ENCODE peak calls at places on chromosome 15, in five cellular contexts. X, D, K, A and E are unnamed samples.

GRCh38 chr15:61479601-61480000 is 250.5 kb upstream of the RORA start:
- DNase-seq in K (no peak), A (peak), X (no peak), D (no peak), E (no peak)

GRCh38 chr15:35603298-35603697 is 57.3 kb upstream of the DPH6 start:
- DNase-seq in D (no peak), A (peak), X (peak), K (no peak), E (no peak)

GRCh38 chr15:39580117-39580629 is 706 bp upstream of the THBS1 start:
- DNase-seq in A (peak), X (peak), K (peak), D (peak), E (peak)

GRCh38 chr15:34304613-34305012 is 33.0 kb downstream of the SLC12A6 start:
- DNase-seq in K (no peak), X (peak), D (no peak), A (peak), E (no peak)

GRCh38 chr15:84826369-84826823 is 9.2 kb downstream of the ALPK3 start:
- DNase-seq in X (no peak), D (peak), K (no peak), A (no peak), E (peak)

GRCh38 chr15:63763476-63764123 is 70.1 kb downstream of the HERC1 start:
- DNase-seq in K (no peak), X (peak), A (no peak), D (no peak), E (no peak)

GRCh38 chr15:22922003-22922402 is 58.2 kb downstream of the CYFIP1 start:
- DNase-seq in K (no peak), X (no peak), D (no peak), A (no peak), E (no peak)

GRCh38 chr15:49877871-49878511 is 241.0 kb downstream of the ATP8B4 start:
- DNase-seq in K (no peak), A (no peak), D (no peak), X (peak), E (peak)

GRCh38 chr15:49895337-49896223 is 223.5 kb downstream of the ATP8B4 start:
- DNase-seq in X (peak), A (peak), K (no peak), D (no peak), E (peak)

GRCh38 chr15:71780349-71780976 is 29.9 kb upstream of the NR2E3 start:
- DNase-seq in K (peak), X (peak), A (peak), D (peak), E (no peak)

GRCh38 chr15:56616551-56616950 is 116.8 kb downstream of the ZNF280D start:
- DNase-seq in X (no peak), K (no peak), A (no peak), D (no peak), E (no peak)

GRCh38 chr15:43249699-43250203 is 17.0 kb downstream of the TGM5 start:
- DNase-seq in D (no peak), K (no peak), X (peak), A (peak), E (peak)

GRCh38 chr15:66703540-66703941 is 1.5 kb downstream of the SMAD6 start:
- DNase-seq in A (peak), D (no peak), X (peak), K (no peak), E (peak)

GRCh38 chr15:23877502-23878412 is 190.7 kb upstream of the NDN start:
- DNase-seq in A (peak), D (peak), X (no peak), K (no peak), E (peak)

GRCh38 chr15:31372635-31373091 is 46.0 kb downstream of the KLF13 start:
- DNase-seq in D (peak), A (peak), K (peak), X (peak), E (peak)

GRCh38 chr15:83871808-83872559 is 218.1 kb downstream of the ADAMTSL3 start:
- DNase-seq in D (no peak), X (peak), K (no peak), A (peak), E (peak)

GRCh38 chr15:38440353-38441129 is 13.4 kb upstream of the FAM98B start:
- DNase-seq in K (peak), A (peak), X (peak), D (peak), E (peak)

GRCh38 chr15:101138913-101139880 is 112.7 kb downstream of the CHSY1 start:
- DNase-seq in A (peak), K (no peak), D (no peak), X (peak), E (peak)

GRCh38 chr15:25545017-25545416 is 106.2 kb upstream of the UBE3A start:
- DNase-seq in K (no peak), A (no peak), X (peak), D (no peak), E (peak)

GRCh38 chr15:77533530-77533929 is 99.2 kb downstream of the LINGO1 start:
- DNase-seq in D (no peak), A (no peak), X (no peak), K (no peak), E (no peak)

GRCh38 chr15:66760968-66761722 is 59.1 kb downstream of the SMAD6 start:
- DNase-seq in D (no peak), K (no peak), A (peak), X (no peak), E (peak)

GRCh38 chr15:70470556-70471191 is 292.7 kb downstream of the UACA start:
- DNase-seq in X (no peak), K (no peak), A (no peak), D (no peak), E (peak)

GRCh38 chr15:101037090-101037830 is 118.1 kb downstream of the LRRK1 start:
- DNase-seq in X (no peak), A (no peak), K (no peak), D (peak), E (no peak)

GRCh38 chr15:89772933-89773583 is 3.1 kb upstream of the MESP2 start:
- DNase-seq in X (peak), D (no peak), K (no peak), A (no peak), E (no peak)

GRCh38 chr15:51621917-51622268 is 678 bp downstream of the DMXL2 start:
- DNase-seq in A (peak), D (peak), K (no peak), X (peak), E (peak)

GRCh38 chr15:85129881-85130280 is 148.2 kb downstream of the PDE8A start:
- DNase-seq in A (no peak), D (no peak), X (no peak), K (no peak), E (no peak)

GRCh38 chr15:95365615-95366107 is 964.8 kb upstream of the NR2F2 start:
- DNase-seq in X (peak), D (no peak), K (no peak), A (peak), E (no peak)

GRCh38 chr15:58010983-58011382 is 54.5 kb downstream of the ALDH1A2 start:
- DNase-seq in K (no peak), D (no peak), X (no peak), A (no peak), E (no peak)

GRCh38 chr15:101028321-101028720 is 109.2 kb downstream of the LRRK1 start:
- DNase-seq in D (no peak), A (no peak), K (no peak), X (peak), E (no peak)

GRCh38 chr15:70284438-70285214 is 186.9 kb upstream of the TLE3 start:
- DNase-seq in A (no peak), X (no peak), D (no peak), K (no peak), E (no peak)

GRCh38 chr15:87477759-87478687 is 778.5 kb downstream of the NTRK3 start:
- DNase-seq in D (peak), X (peak), A (peak), K (no peak), E (peak)

GRCh38 chr15:60534051-60534450 is 55.1 kb upstream of the ICE2 start:
- DNase-seq in D (no peak), K (no peak), X (no peak), A (no peak), E (no peak)

GRCh38 chr15:45521596-45522167 is 873 bp downstream of the SLC30A4 start:
- DNase-seq in K (no peak), D (no peak), A (no peak), X (no peak), E (no peak)

GRCh38 chr15:57823325-57823860 is 116.9 kb downstream of the POLR2M start:
- DNase-seq in X (no peak), D (no peak), A (no peak), K (no peak), E (no peak)

GRCh38 chr15:43268111-43269105 is 1.7 kb upstream of the TGM5 start:
- DNase-seq in K (no peak), A (peak), D (peak), X (no peak), E (no peak)

GRCh38 chr15:46304320-46304719 is 669.5 kb downstream of the SQOR start:
- DNase-seq in X (no peak), A (peak), D (peak), K (no peak), E (peak)

GRCh38 chr15:37083610-37084009 is 16.7 kb downstream of the MEIS2 start:
- DNase-seq in K (no peak), D (no peak), A (peak), X (no peak), E (no peak)

GRCh38 chr15:51030649-51031316 is 63.9 kb downstream of the TNFAIP8L3 start:
- DNase-seq in K (no peak), D (no peak), A (peak), X (peak), E (no peak)

GRCh38 chr15:84108725-84109124 is 126.8 kb upstream of the GOLGA6L4 start:
- DNase-seq in D (no peak), X (peak), A (peak), K (no peak), E (no peak)

DNA sequence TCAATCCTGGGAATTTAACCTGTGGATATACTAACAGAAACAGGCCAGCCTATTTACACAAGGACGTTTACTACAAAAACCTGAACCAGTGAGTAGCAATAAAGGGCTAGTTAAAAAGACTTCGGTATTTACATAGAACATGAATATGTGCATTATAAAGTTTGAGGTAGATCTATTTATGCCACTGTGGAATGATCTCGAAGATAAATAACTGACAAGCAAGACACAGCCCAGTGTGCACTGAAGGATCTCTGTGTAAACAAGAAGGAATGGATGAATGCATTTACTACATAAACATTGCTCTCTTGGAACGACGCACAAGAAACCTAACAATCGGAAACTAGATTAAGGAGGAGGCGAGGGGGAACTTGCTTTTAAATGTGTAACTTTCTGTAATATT is 132.0 kb upstream of the NSMCE3 start:
- DNase-seq in K (no peak), X (no peak), D (no peak), A (no peak), E (no peak)
- H3K18ac ChIP-seq in K (no peak), X (no peak), D (no peak), A (no peak), E (no peak)

GRCh38 chr15:73578036-73578435 is 55.2 kb downstream of the NPTN start:
- DNase-seq in X (no peak), D (no peak), K (no peak), A (no peak), E (no peak)
- H3K9ac ChIP-seq in X (no peak), D (no peak), K (no peak), A (no peak), E (no peak)

GRCh38 chr15:74173545-74174215 is at the start of gene ISLR:
- DNase-seq in X (peak), A (no peak), D (peak), K (no peak), E (no peak)

GRCh38 chr15:74175271-74176191 is 2.0 kb downstream of the ISLR start:
- DNase-seq in A (no peak), X (no peak), D (peak), K (no peak), E (no peak)

GRCh38 chr15:74176262-74177208 is 3.0 kb downstream of the ISLR start:
- DNase-seq in A (no peak), D (peak), K (no peak), X (no peak), E (no peak)

GRCh38 chr15:74174216-74174965 is 881 bp downstream of the ISLR start:
- DNase-seq in X (no peak), D (peak), K (no peak), A (peak), E (no peak)

GRCh38 chr15:74174966-74175270 is 1.4 kb downstream of the ISLR start:
- DNase-seq in A (no peak), K (no peak), X (no peak), D (peak), E (no peak)
- H2AFZ ChIP-seq in A (no peak), K (no peak), X (no peak), D (no peak), E (no peak)

GRCh38 chr15:76060098-76060989 is 559 bp downstream of the TMEM266 start:
- DNase-seq in K (no peak), A (no peak), X (no peak), D (no peak), E (no peak)
- H3K18ac ChIP-seq in K (no peak), A (no peak), X (no peak), D (no peak), E (no peak)

GRCh38 chr15:67822537-67823370 is 2.6 kb upstream of the SKOR1 start:
- DNase-seq in X (no peak), D (peak), K (no peak), A (no peak), E (no peak)

GRCh38 chr15:67823371-67824156 is 1.7 kb upstream of the SKOR1 start:
- DNase-seq in X (no peak), K (no peak), D (no peak), A (no peak), E (no peak)

GRCh38 chr15:67820147-67820991 is 4.9 kb upstream of the SKOR1 start:
- DNase-seq in D (no peak), K (no peak), A (no peak), X (no peak), E (no peak)

GRCh38 chr15:67820992-67821783 is 4.1 kb upstream of the SKOR1 start:
- DNase-seq in A (peak), D (peak), K (no peak), X (peak), E (peak)

GRCh38 chr15:67821784-67822451 is 3.4 kb upstream of the SKOR1 start:
- DNase-seq in X (no peak), K (no peak), D (no peak), A (no peak), E (no peak)
- H3K9ac ChIP-seq in X (no peak), K (no peak), D (no peak), A (no peak), E (no peak)

GRCh38 chr15:59400103-59400813 is 27.6 kb upstream of the MYO1E start:
- DNase-seq in D (no peak), A (no peak), K (no peak), X (no peak), E (no peak)
- H2AFZ ChIP-seq in D (no peak), A (no peak), K (no peak), X (no peak), E (no peak)

GRCh38 chr15:99057020-99057419 is 47.9 kb upstream of the SYNM start:
- DNase-seq in X (no peak), A (no peak), D (peak), K (no peak), E (no peak)

GRCh38 chr15:99059010-99059981 is 45.6 kb upstream of the SYNM start:
- DNase-seq in A (peak), K (peak), D (peak), X (peak), E (peak)

GRCh38 chr15:99055555-99056134 is 48.1 kb upstream of the PGPEP1L start:
- DNase-seq in D (no peak), X (no peak), K (no peak), A (no peak), E (no peak)

GRCh38 chr15:99057697-99058420 is 47.0 kb upstream of the SYNM start:
- DNase-seq in A (no peak), X (no peak), D (no peak), K (no peak), E (no peak)

GRCh38 chr15:99058421-99058870 is 46.4 kb upstream of the SYNM start:
- DNase-seq in X (no peak), D (peak), A (no peak), K (no peak), E (no peak)
- H3K18ac ChIP-seq in X (peak), D (peak), A (no peak), K (no peak), E (peak)

DNA sequence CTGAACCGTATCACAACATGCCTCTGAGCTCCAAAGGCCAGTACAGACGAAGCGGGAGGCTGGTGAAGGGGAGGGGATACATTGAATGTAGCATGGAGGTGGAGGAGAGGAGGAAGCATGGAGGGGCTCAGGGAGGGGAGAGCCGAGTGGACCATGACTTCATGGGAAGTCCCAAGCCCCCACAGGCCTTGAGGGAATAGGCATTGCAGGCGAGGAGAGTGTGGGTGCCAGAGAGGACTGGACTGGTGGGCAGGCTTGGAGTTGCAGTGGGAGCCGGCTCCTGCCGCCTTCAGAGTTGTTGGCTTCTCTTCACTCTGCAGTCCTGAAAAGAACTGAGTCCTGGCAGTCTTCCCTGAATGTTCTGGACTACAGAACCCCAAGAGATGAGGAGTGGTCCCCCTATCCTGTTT is 3.3 kb upstream of the RNU6-1 start:
- DNase-seq in D (no peak), X (no peak), K (no peak), A (no peak), E (no peak)
- H3K9ac ChIP-seq in D (no peak), X (no peak), K (no peak), A (no peak), E (no peak)

GRCh38 chr15:52680041-52680391 is 828 bp upstream of the ATOSA start:
- DNase-seq in K (no peak), D (no peak), X (peak), A (peak), E (no peak)

GRCh38 chr15:52679232-52680040 is at the start of gene ATOSA:
- DNase-seq in A (peak), X (peak), K (peak), D (peak), E (peak)

GRCh38 chr15:52677593-52677992 is 1.6 kb downstream of the ATOSA start:
- DNase-seq in D (no peak), A (no peak), X (no peak), K (no peak), E (no peak)

GRCh38 chr15:52678036-52678467 is 1.1 kb downstream of the ATOSA start:
- DNase-seq in K (peak), A (peak), X (peak), D (peak), E (no peak)

GRCh38 chr15:52678468-52679231 is 538 bp downstream of the ATOSA start:
- DNase-seq in X (peak), D (peak), A (peak), K (peak), E (peak)
- H2AFZ ChIP-seq in X (peak), D (no peak), A (peak), K (peak), E (peak)

GRCh38 chr15:65101418-65101890 is 13.5 kb downstream of the UBAP1L start:
- DNase-seq in D (peak), K (peak), A (peak), X (peak), E (peak)
- H3K18ac ChIP-seq in D (no peak), K (peak), A (no peak), X (no peak), E (no peak)